ENCODE peak calls at places on chromosomes 16 and 17, in seven cellular contexts. I is NCI-H2029 treated with DMSO at 0.1 percent for 48 hours; W is neural crest cell; C is SHP77; S is central memory CD4-positive, alpha-beta T cell; E is left colon; N is DND-41. J is an unnamed sample.

GRCh38 chr17:1486802-1487695 is 5.4 kb downstream of the MYO1C start:
- DNase-seq in N (peak; percentile 52), I (peak; percentile 29), E (peak; percentile 92), C (no peak), W (no peak), S (peak; percentile 76), J (no peak)

GRCh38 chr17:3809135-3809534 is 8.1 kb upstream of the ITGAE start:
- DNase-seq in I (no peak), W (no peak), C (no peak), N (no peak), S (no peak), E (no peak), J (no peak)

GRCh38 chr16:372584-372983 is 2.2 kb upstream of the MRPL28 start:
- DNase-seq in E (no peak), I (no peak), N (no peak), C (no peak), W (no peak), S (no peak), J (no peak)

GRCh38 chr17:32854177-32854576 is 22.7 kb downstream of the MYO1D start:
- DNase-seq in N (no peak), W (no peak), E (no peak), C (no peak), I (no peak), S (no peak), J (no peak)

GRCh38 chr16:55113195-55113594 is 182.5 kb downstream of the IRX5 start:
- DNase-seq in C (no peak), W (no peak), I (no peak), E (no peak), N (no peak), S (no peak), J (no peak)

GRCh38 chr16:12542818-12543699 is 260.6 kb downstream of the CPPED1 start:
- DNase-seq in S (no peak), W (no peak), I (no peak), N (no peak), E (no peak), C (no peak), J (no peak)

GRCh38 chr17:62616993-62617893 is 10.2 kb upstream of the MRC2 start:
- DNase-seq in S (no peak), I (no peak), W (peak; percentile 30), E (no peak), N (no peak), C (no peak), J (no peak)

GRCh38 chr16:17983847-17984639 is 352.5 kb downstream of the NPIPA8 start:
- DNase-seq in S (no peak), E (no peak), I (no peak), N (no peak), W (no peak), C (no peak), J (no peak)

GRCh38 chr16:3458278-3458851 is 14.9 kb downstream of the NAA60 start:
- DNase-seq in N (peak; percentile 20), C (no peak), W (no peak), S (no peak), I (no peak), E (no peak), J (peak; percentile 45)

GRCh38 chr17:79765708-79766107 is 12.2 kb upstream of the CBX2 start:
- DNase-seq in S (no peak), I (no peak), C (no peak), W (no peak), E (no peak), N (no peak), J (no peak)

GRCh38 chr16:27326738-27327585 is 13.2 kb downstream of the IL4R start:
- DNase-seq in I (no peak), C (no peak), S (no peak), N (peak; percentile 77), W (no peak), E (peak; percentile 81), J (no peak)

GRCh38 chr16:47045023-47045422 is 71.5 kb upstream of the DNAJA2 start:
- DNase-seq in W (no peak), N (no peak), C (no peak), E (no peak), I (no peak), S (no peak), J (no peak)

GRCh38 chr17:78990349-78991016 is 10.8 kb upstream of the LGALS3BP start:
- DNase-seq in I (no peak), W (no peak), E (no peak), N (no peak), C (no peak), S (no peak), J (no peak)

GRCh38 chr17:5422505-5422904 is 2.5 kb downstream of the RPAIN start:
- DNase-seq in E (no peak), W (no peak), I (no peak), N (no peak), C (no peak), S (no peak), J (no peak)

GRCh38 chr16:28304214-28304613 is 11.9 kb downstream of the SBK1 start:
- DNase-seq in C (no peak), S (no peak), I (no peak), W (peak; percentile 35), N (peak; percentile 58), E (no peak), J (peak; percentile 69)

GRCh38 chr17:70687421-70687820 is 518.1 kb downstream of the KCNJ2 start:
- DNase-seq in W (no peak), E (no peak), S (no peak), I (no peak), C (no peak), N (no peak), J (no peak)

GRCh38 chr17:21283482-21284318 is 811 bp upstream of the MAP2K3 start:
- DNase-seq in S (no peak), I (no peak), E (peak; percentile 56), N (no peak), C (no peak), W (no peak), J (no peak)

GRCh38 chr17:77115510-77115909 is 25.3 kb upstream of the SEC14L1 start:
- DNase-seq in W (no peak), S (no peak), I (no peak), C (no peak), E (no peak), N (no peak), J (no peak)

GRCh38 chr16:58730724-58731370 is 3.3 kb downstream of the GOT2 start:
- DNase-seq in N (no peak), S (no peak), I (no peak), E (no peak), C (no peak), W (no peak), J (no peak)

GRCh38 chr17:70332811-70333210 is 163.5 kb downstream of the KCNJ2 start:
- DNase-seq in I (no peak), N (no peak), S (no peak), C (peak; percentile 7), W (no peak), E (no peak), J (no peak)

GRCh38 chr16:65225488-65225887 is 103.6 kb upstream of the CDH11 start:
- DNase-seq in S (no peak), N (no peak), W (no peak), C (no peak), E (no peak), I (no peak), J (no peak)

GRCh38 chr16:66035096-66035495 is 331.4 kb upstream of the CDH5 start:
- DNase-seq in E (no peak), C (no peak), N (no peak), S (no peak), I (no peak), W (no peak), J (no peak)

GRCh38 chr17:77864234-77865108 is 94.0 kb upstream of the TNRC6C start:
- DNase-seq in I (no peak), E (no peak), W (no peak), N (no peak), S (no peak), C (no peak), J (no peak)

GRCh38 chr17:54948380-54948779 is 20.1 kb downstream of the COX11 start:
- DNase-seq in I (no peak), C (no peak), W (no peak), E (no peak), N (no peak), S (no peak), J (no peak)

GRCh38 chr16:88917915-88918627 is 51.6 kb upstream of the PABPN1L start:
- DNase-seq in C (no peak), W (no peak), S (no peak), N (no peak), E (no peak), I (no peak), J (no peak)

GRCh38 chr16:55487048-55487803 is 8.2 kb downstream of the MMP2 start:
- DNase-seq in W (no peak), N (no peak), S (no peak), E (no peak), I (no peak), C (no peak), J (no peak)

GRCh38 chr16:3731126-3731935 is 14.0 kb upstream of the TRAP1 start:
- DNase-seq in I (no peak), C (no peak), W (no peak), S (no peak), N (no peak), E (no peak), J (no peak)

GRCh38 chr17:58391302-58391984 is 25.9 kb downstream of the RNF43 start:
- DNase-seq in N (no peak), C (peak; percentile 85), W (no peak), S (no peak), E (peak; percentile 93), I (peak; percentile 94), J (peak; percentile 87)

GRCh38 chr17:49968380-49969133 is 433 bp upstream of the DLX4 start:
- DNase-seq in S (peak; percentile 71), N (no peak), I (no peak), C (no peak), E (peak; percentile 62), W (peak; percentile 56), J (peak; percentile 94)